ENCODE peak calls at places on chromosomes 3 and 15, in nine cellular contexts. F, P, O, N, E, J, B, W and V are unnamed samples.

GRCh38 chr3:170622369-170623159 is 36.7 kb upstream of the SLC7A14 start:
- DNase-seq in F (peak; percentile 99), P (no peak), O (peak; percentile 54), N (peak; percentile 57), E (no peak), J (peak; percentile 68), B (no peak), W (no peak), V (no peak)

GRCh38 chr15:90305932-90306331 is 40.5 kb downstream of the NGRN start:
- DNase-seq in F (no peak), P (no peak), O (no peak), N (no peak), E (no peak), J (no peak), B (no peak), W (no peak), V (no peak)

GRCh38 chr3:69671082-69671952 is 67.9 kb upstream of the MITF start:
- DNase-seq in F (peak; percentile 66), P (peak; percentile 64), O (no peak), N (no peak), E (peak; percentile 50), J (peak; percentile 50), B (peak; percentile 63), W (no peak), V (no peak)

GRCh38 chr3:103127116-103127630 is 692.4 kb downstream of the ZPLD1 start:
- DNase-seq in F (no peak), P (no peak), O (peak; percentile 55), N (no peak), E (no peak), J (no peak), B (no peak), W (no peak), V (no peak)

GRCh38 chr3:13064469-13064868 is 8.8 kb downstream of the IQSEC1 start:
- DNase-seq in F (no peak), P (no peak), O (no peak), N (no peak), E (no peak), J (no peak), B (no peak), W (no peak), V (no peak)

GRCh38 chr3:37559461-37559860 is 302.2 kb upstream of the CTDSPL start:
- DNase-seq in F (no peak), P (no peak), O (peak; percentile 29), N (no peak), E (peak; percentile 71), J (no peak), B (peak; percentile 30), W (no peak), V (no peak)

GRCh38 chr3:139473155-139473771 is 3.1 kb downstream of the RBP2 start:
- DNase-seq in F (peak; percentile 15), P (peak; percentile 21), O (no peak), N (no peak), E (no peak), J (peak; percentile 6), B (no peak), W (no peak), V (no peak)

GRCh38 chr3:159252772-159253384 is 451.0 kb downstream of the MFSD1 start:
- DNase-seq in F (peak; percentile 49), P (peak; percentile 79), O (peak; percentile 58), N (no peak), E (peak; percentile 52), J (peak; percentile 52), B (peak; percentile 66), W (no peak), V (no peak)

GRCh38 chr15:89575656-89576416 is 567 bp downstream of the TICRR start:
- DNase-seq in F (no peak), P (no peak), O (no peak), N (no peak), E (peak; percentile 51), J (peak; percentile 44), B (peak; percentile 59), W (no peak), V (peak; percentile 82)

GRCh38 chr3:156614642-156615511 is 59.5 kb upstream of the TIPARP start:
- DNase-seq in F (no peak), P (peak; percentile 34), O (peak; percentile 76), N (no peak), E (no peak), J (no peak), B (peak; percentile 11), W (no peak), V (no peak)

GRCh38 chr3:187024561-187025226 is 94.4 kb downstream of the ST6GAL1 start:
- DNase-seq in F (no peak), P (no peak), O (no peak), N (no peak), E (no peak), J (no peak), B (no peak), W (no peak), V (no peak)

GRCh38 chr3:126487151-126487771 is 11.6 kb upstream of the ZXDC start:
- DNase-seq in F (no peak), P (peak; percentile 48), O (no peak), N (no peak), E (peak; percentile 64), J (peak; percentile 14), B (peak; percentile 72), W (peak; percentile 49), V (peak; percentile 82)

GRCh38 chr3:74287557-74287956 is 326.9 kb downstream of the CNTN3 start:
- DNase-seq in F (no peak), P (no peak), O (no peak), N (no peak), E (no peak), J (no peak), B (no peak), W (no peak), V (no peak)

GRCh38 chr15:67156834-67157233 is 91.4 kb downstream of the SMAD3 start:
- DNase-seq in F (no peak), P (no peak), O (no peak), N (no peak), E (no peak), J (no peak), B (no peak), W (no peak), V (no peak)

GRCh38 chr3:87076951-87077350 is 86.0 kb upstream of the VGLL3 start:
- DNase-seq in F (peak; percentile 81), P (peak; percentile 87), O (peak; percentile 80), N (no peak), E (no peak), J (no peak), B (no peak), W (no peak), V (no peak)

GRCh38 chr3:195403841-195404408 is 38.9 kb downstream of the ACAP2 start:
- DNase-seq in F (no peak), P (no peak), O (peak; percentile 18), N (no peak), E (no peak), J (no peak), B (no peak), W (no peak), V (no peak)

GRCh38 chr15:25179673-25180511 is 225.1 kb downstream of the SNRPN start:
- DNase-seq in F (no peak), P (no peak), O (no peak), N (peak; percentile 7), E (no peak), J (no peak), B (no peak), W (peak; percentile 24), V (peak; percentile 12)

GRCh38 chr15:60673918-60674558 is 195.1 kb upstream of the ICE2 start:
- DNase-seq in F (peak; percentile 91), P (peak; percentile 80), O (peak; percentile 95), N (no peak), E (no peak), J (peak; percentile 20), B (no peak), W (no peak), V (no peak)

GRCh38 chr15:34883042-34883441 is 86.5 kb downstream of the AQR start:
- DNase-seq in F (peak; percentile 18), P (no peak), O (no peak), N (no peak), E (no peak), J (no peak), B (no peak), W (no peak), V (no peak)

DNA sequence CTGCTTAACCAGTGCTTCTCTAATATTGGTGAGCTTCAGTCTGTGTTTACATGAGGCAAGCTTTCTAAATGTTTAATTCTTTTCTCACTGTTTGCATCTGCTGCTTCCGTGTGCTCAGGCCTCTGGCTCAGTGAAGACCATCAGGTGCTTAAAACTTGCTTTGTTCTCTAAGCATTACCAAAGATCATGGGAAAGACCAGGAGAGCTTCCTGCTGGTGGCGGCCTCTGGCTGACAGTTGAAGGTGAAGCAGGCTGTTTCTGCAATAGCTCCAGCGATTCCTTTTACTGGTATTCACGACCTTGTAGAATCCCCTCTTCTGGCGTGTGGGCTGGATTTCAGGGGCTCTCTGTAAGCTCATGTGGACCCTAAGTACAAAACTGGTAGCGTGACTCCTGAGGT is 45.1 kb downstream of the EDEM1 start:
- DNase-seq in F (no peak), P (no peak), O (no peak), N (no peak), E (peak; percentile 29), J (no peak), B (peak; percentile 68), W (no peak), V (peak; percentile 78)
- TF ChIP-seq CTCF in F (peak; percentile 2), P (peak; percentile 36), O (no peak), N (no peak), E (peak; percentile 31), J (peak; percentile 35), B (peak; percentile 52), W (no peak), V (peak; percentile 68)

DNA sequence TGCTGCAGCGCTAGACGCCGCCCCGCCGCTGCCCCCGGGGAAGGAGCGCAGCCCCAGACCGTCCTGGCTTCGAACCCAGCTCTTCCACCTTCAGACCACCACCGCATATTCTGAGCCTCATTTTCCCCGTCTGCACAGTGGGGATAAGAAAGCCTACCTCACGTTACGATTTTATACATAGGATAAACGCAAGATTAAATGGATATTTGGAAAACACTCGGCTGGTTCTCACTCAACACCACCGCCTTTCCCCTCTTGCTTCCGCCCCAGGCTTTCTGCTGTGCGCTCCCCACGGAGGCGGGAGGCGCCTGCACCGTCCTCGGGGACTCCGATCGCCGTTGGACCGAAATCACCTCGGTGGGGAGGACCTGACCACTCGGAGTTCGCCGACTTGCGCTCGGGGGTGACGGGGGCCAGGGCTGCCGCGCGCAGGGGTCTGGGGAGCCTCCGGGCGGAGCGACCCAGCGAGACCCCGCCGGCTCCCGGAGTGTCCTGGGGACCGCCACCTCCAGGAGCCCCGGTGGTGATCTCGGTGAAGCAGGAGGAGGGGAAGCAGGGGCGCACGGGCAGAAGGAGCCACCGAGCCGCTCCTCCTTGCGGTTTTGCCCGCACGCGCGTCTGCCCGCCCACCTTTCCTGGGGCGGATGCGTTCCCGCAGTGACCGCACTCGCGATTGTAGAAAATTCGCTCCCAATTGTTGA is 4.0 kb downstream of the FBXL22 start:
- DNase-seq in F (no peak), P (no peak), O (peak; percentile 41), N (no peak), E (peak; percentile 59), J (no peak), B (peak; percentile 51), W (peak; percentile 65), V (peak; percentile 70)
- H3K27ac ChIP-seq in F (peak overlapping the region; percentile 64), P (no peak overlapping the region), O (peak overlapping the region; percentile 78), N (peak overlapping the region; percentile 51), E (no peak overlapping the region), J (no peak overlapping the region), B (no peak overlapping the region), W (peak overlapping the region; percentile 84), V (no peak overlapping the region)

GRCh38 chr15:73624530-73624929 is 8.7 kb downstream of the NPTN start:
- DNase-seq in F (peak; percentile 64), P (no peak), O (no peak), N (no peak), E (no peak), J (no peak), B (no peak), W (no peak), V (no peak)
- H3K4me1 ChIP-seq in F (peaks cover 6% of the 10 kb centered on the region), P (peaks cover 73% of the 10 kb centered on the region), O (peaks cover 11% of the 10 kb centered on the region), N (peaks cover 5% of the 10 kb centered on the region), E (peaks cover 47% of the 10 kb centered on the region), J (peaks cover 6% of the 10 kb centered on the region), B (peaks cover 81% of the 10 kb centered on the region), W (peaks cover 79% of the 10 kb centered on the region), V (peaks cover 2% of the 10 kb centered on the region)

GRCh38 chr3:32959370-32959769 is 7.9 kb downstream of the CCR4 start:
- DNase-seq in F (no peak), P (no peak), O (no peak), N (no peak), E (peak; percentile 46), J (no peak), B (peak; percentile 58), W (no peak), V (peak; percentile 74)
- TF ChIP-seq CTCF in F (no peak), P (no peak), O (no peak), N (no peak), E (no peak), J (no peak), B (no peak), W (no peak), V (no peak)